ENCODE peak calls at places on chromosome 3, in eight cellular contexts. L, S, W, R, K, N, Q and O are unnamed samples.

GRCh38 chr3:36969540-36970432 is 23.1 kb downstream of the EPM2AIP1 start:
- DNase-seq in L (peak), S (peak), W (peak), R (peak), K (peak), N (no peak), Q (peak), O (peak)

GRCh38 chr3:110773413-110773954 is 298.1 kb upstream of the NECTIN3 start:
- DNase-seq in L (peak), S (no peak), W (peak), R (peak), K (peak), N (peak), Q (peak), O (no peak)

GRCh38 chr3:124858275-124858674 is 28.9 kb downstream of the ITGB5 start:
- DNase-seq in L (no peak), S (no peak), W (no peak), R (peak), K (peak), N (no peak), Q (no peak), O (no peak)

GRCh38 chr3:181075098-181075497 is 85.6 kb upstream of the DNAJC19 start:
- DNase-seq in L (no peak), S (no peak), W (no peak), R (no peak), K (no peak), N (no peak), Q (no peak), O (peak)

GRCh38 chr3:57556459-57557087 is 499 bp downstream of the PDE12 start:
- DNase-seq in L (no peak), S (peak), W (no peak), R (peak), K (peak), N (no peak), Q (peak), O (no peak)

GRCh38 chr3:97736928-97737327 is 27.6 kb upstream of the ARL6 start:
- DNase-seq in L (no peak), S (no peak), W (no peak), R (no peak), K (no peak), N (no peak), Q (no peak), O (peak)

GRCh38 chr3:126212629-126213375 is 32.4 kb upstream of the ALDH1L1 start:
- DNase-seq in L (no peak), S (no peak), W (peak), R (peak), K (peak), N (no peak), Q (peak), O (peak)

GRCh38 chr3:32405711-32406323 is 14.2 kb downstream of the CMTM7 start:
- DNase-seq in L (no peak), S (no peak), W (peak), R (no peak), K (no peak), N (no peak), Q (no peak), O (no peak)

GRCh38 chr3:53287413-53287734 is 31.6 kb upstream of the TKT start:
- DNase-seq in L (no peak), S (no peak), W (no peak), R (peak), K (no peak), N (no peak), Q (no peak), O (no peak)

GRCh38 chr3:4570840-4571621 is 77.9 kb downstream of the ITPR1 start:
- DNase-seq in L (no peak), S (no peak), W (peak), R (no peak), K (no peak), N (no peak), Q (no peak), O (no peak)

GRCh38 chr3:195537995-195538394 is 5.1 kb downstream of the PPP1R2 start:
- DNase-seq in L (no peak), S (no peak), W (no peak), R (no peak), K (no peak), N (no peak), Q (no peak), O (no peak)

GRCh38 chr3:59432676-59433075 is 382.9 kb upstream of the CFAP20DC start:
- DNase-seq in L (peak), S (no peak), W (no peak), R (peak), K (peak), N (no peak), Q (peak), O (no peak)

GRCh38 chr3:171950373-171950772 is 89.0 kb upstream of the FNDC3B start:
- DNase-seq in L (peak), S (no peak), W (peak), R (peak), K (peak), N (peak), Q (peak), O (peak)

GRCh38 chr3:42961633-42962032 is 17.5 kb upstream of the GASK1A start:
- DNase-seq in L (peak), S (peak), W (peak), R (peak), K (peak), N (peak), Q (peak), O (peak)

GRCh38 chr3:4821975-4822374 is 157.3 kb upstream of the BHLHE40 start:
- DNase-seq in L (no peak), S (peak), W (no peak), R (no peak), K (no peak), N (no peak), Q (no peak), O (no peak)

GRCh38 chr3:48999085-48999858 is 7.9 kb upstream of the WDR6 start:
- DNase-seq in L (no peak), S (no peak), W (no peak), R (no peak), K (no peak), N (no peak), Q (no peak), O (no peak)

GRCh38 chr3:172591876-172592771 is 68.9 kb upstream of the TNFSF10 start:
- DNase-seq in L (no peak), S (peak), W (no peak), R (no peak), K (peak), N (no peak), Q (no peak), O (no peak)

GRCh38 chr3:121883507-121883906 is 10.7 kb upstream of the SLC15A2 start:
- DNase-seq in L (peak), S (no peak), W (peak), R (peak), K (peak), N (peak), Q (peak), O (peak)

GRCh38 chr3:155252535-155252934 is 40.9 kb downstream of the STRIT1 start:
- DNase-seq in L (peak), S (no peak), W (no peak), R (peak), K (no peak), N (no peak), Q (peak), O (no peak)

GRCh38 chr3:183579967-183580720 is 24.6 kb upstream of the KLHL6 start:
- DNase-seq in L (no peak), S (no peak), W (no peak), R (peak), K (no peak), N (no peak), Q (no peak), O (no peak)

GRCh38 chr3:106213954-106214353 is 345.1 kb upstream of the CBLB start:
- DNase-seq in L (no peak), S (no peak), W (no peak), R (no peak), K (no peak), N (no peak), Q (no peak), O (no peak)

GRCh38 chr3:85554153-85554552 is 595.4 kb downstream of the CADM2 start:
- DNase-seq in L (no peak), S (no peak), W (no peak), R (no peak), K (no peak), N (no peak), Q (no peak), O (peak)

GRCh38 chr3:36501568-36502075 is 121.3 kb downstream of the STAC start:
- DNase-seq in L (no peak), S (no peak), W (no peak), R (no peak), K (no peak), N (no peak), Q (no peak), O (no peak)

GRCh38 chr3:149233323-149233722 is 11.7 kb upstream of the CP start:
- DNase-seq in L (no peak), S (no peak), W (no peak), R (no peak), K (no peak), N (no peak), Q (no peak), O (no peak)

GRCh38 chr3:150913174-150913922 is 8.1 kb upstream of the MINDY4B start:
- DNase-seq in L (no peak), S (no peak), W (no peak), R (peak), K (peak), N (no peak), Q (no peak), O (no peak)

GRCh38 chr3:48187579-48188265 is 495 bp downstream of the CDC25A start:
- DNase-seq in L (no peak), S (peak), W (no peak), R (no peak), K (peak), N (no peak), Q (peak), O (no peak)

GRCh38 chr3:9179826-9180763 is 69.4 kb downstream of the SRGAP3 start:
- DNase-seq in L (no peak), S (peak), W (no peak), R (no peak), K (no peak), N (no peak), Q (no peak), O (no peak)

GRCh38 chr3:177753498-177754155 is 556.3 kb upstream of the TBL1XR1 start:
- DNase-seq in L (peak), S (no peak), W (no peak), R (peak), K (peak), N (no peak), Q (peak), O (no peak)

GRCh38 chr3:179608931-179609720 is 4.5 kb downstream of the NDUFB5 start:
- DNase-seq in L (no peak), S (no peak), W (no peak), R (no peak), K (no peak), N (no peak), Q (no peak), O (no peak)

GRCh38 chr3:29871087-29871486 is 590.2 kb downstream of the RBMS3 start:
- DNase-seq in L (no peak), S (no peak), W (no peak), R (no peak), K (no peak), N (no peak), Q (peak), O (no peak)

GRCh38 chr3:67765575-67765974 is 111.2 kb upstream of the SUCLG2 start:
- DNase-seq in L (no peak), S (no peak), W (no peak), R (no peak), K (peak), N (no peak), Q (no peak), O (no peak)

GRCh38 chr3:147421184-147421912 is 12.2 kb downstream of the ZIC1 start:
- DNase-seq in L (no peak), S (no peak), W (no peak), R (peak), K (no peak), N (no peak), Q (no peak), O (peak)

GRCh38 chr3:147424325-147424910 is 15.3 kb downstream of the ZIC1 start:
- DNase-seq in L (no peak), S (no peak), W (no peak), R (no peak), K (no peak), N (no peak), Q (no peak), O (peak)

GRCh38 chr3:147422226-147422933 is 13.2 kb downstream of the ZIC1 start:
- DNase-seq in L (no peak), S (no peak), W (no peak), R (no peak), K (no peak), N (no peak), Q (no peak), O (peak)

GRCh38 chr3:147423601-147424324 is 14.6 kb downstream of the ZIC1 start:
- DNase-seq in L (no peak), S (no peak), W (no peak), R (no peak), K (no peak), N (no peak), Q (no peak), O (peak)

DNA sequence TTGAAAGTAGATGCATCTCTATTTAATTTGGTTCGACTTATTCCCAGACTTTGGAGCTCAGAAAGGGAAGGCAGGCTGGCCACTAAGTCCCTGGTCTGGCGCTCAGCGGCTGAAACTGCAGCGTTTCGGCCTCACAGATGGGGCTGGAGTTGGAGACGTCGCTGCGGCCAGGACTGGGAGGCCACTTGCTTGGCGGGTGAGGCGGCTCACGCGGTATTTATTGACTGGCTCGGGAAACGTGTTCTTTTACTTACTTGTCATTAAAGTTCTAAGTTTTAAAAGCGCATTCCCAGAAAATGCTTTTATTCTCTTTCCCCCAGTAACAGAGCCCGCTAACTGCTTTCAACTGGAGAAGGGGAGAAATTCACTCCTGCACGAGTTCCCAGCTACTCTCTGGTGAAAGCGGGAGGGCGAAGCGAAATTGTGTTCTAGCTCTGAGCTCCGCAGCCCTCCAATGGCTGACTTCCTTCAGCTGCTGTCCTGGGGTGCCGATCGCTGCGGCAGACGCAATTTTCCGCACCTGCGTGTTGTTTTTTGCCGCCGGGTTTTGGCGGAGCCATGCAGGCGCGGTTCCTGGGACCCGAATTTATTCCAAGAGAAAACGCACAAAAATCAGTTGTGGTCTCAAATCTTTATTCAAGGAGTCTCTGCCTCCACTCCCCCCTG is 13.9 kb downstream of the ZIC1 start:
- DNase-seq in L (no peak), S (no peak), W (no peak), R (peak), K (no peak), N (no peak), Q (no peak), O (peak)
- TF ChIP-seq EZH2 in L (peak), S (no peak), W (no peak), R (no peak), K (peak), N (no peak), Q (peak), O (peak)

GRCh38 chr3:72964633-72965032 is 32.0 kb upstream of the PPP4R2 start:
- DNase-seq in L (no peak), S (no peak), W (no peak), R (no peak), K (no peak), N (no peak), Q (no peak), O (no peak)
- H3K27ac ChIP-seq in L (no peak), S (no peak), W (no peak), R (no peak), K (no peak), N (no peak), Q (no peak), O (no peak)

GRCh38 chr3:162719684-162720341 is 1223.2 kb downstream of the OTOL1 start:
- DNase-seq in L (peak), S (no peak), W (no peak), R (peak), K (peak), N (peak), Q (peak), O (no peak)

GRCh38 chr3:162722336-162722735 is 1225.7 kb downstream of the OTOL1 start:
- DNase-seq in L (no peak), S (no peak), W (no peak), R (no peak), K (no peak), N (no peak), Q (no peak), O (no peak)

GRCh38 chr3:162721736-162722135 is 1225.1 kb downstream of the OTOL1 start:
- DNase-seq in L (no peak), S (no peak), W (no peak), R (no peak), K (no peak), N (no peak), Q (peak), O (no peak)

GRCh38 chr3:162718697-162719096 is 1222.1 kb downstream of the OTOL1 start:
- DNase-seq in L (no peak), S (peak), W (no peak), R (no peak), K (peak), N (no peak), Q (no peak), O (no peak)
- H3K9ac ChIP-seq in L (no peak), S (peak), W (no peak), R (no peak), K (no peak), N (no peak), Q (peak), O (no peak)

DNA sequence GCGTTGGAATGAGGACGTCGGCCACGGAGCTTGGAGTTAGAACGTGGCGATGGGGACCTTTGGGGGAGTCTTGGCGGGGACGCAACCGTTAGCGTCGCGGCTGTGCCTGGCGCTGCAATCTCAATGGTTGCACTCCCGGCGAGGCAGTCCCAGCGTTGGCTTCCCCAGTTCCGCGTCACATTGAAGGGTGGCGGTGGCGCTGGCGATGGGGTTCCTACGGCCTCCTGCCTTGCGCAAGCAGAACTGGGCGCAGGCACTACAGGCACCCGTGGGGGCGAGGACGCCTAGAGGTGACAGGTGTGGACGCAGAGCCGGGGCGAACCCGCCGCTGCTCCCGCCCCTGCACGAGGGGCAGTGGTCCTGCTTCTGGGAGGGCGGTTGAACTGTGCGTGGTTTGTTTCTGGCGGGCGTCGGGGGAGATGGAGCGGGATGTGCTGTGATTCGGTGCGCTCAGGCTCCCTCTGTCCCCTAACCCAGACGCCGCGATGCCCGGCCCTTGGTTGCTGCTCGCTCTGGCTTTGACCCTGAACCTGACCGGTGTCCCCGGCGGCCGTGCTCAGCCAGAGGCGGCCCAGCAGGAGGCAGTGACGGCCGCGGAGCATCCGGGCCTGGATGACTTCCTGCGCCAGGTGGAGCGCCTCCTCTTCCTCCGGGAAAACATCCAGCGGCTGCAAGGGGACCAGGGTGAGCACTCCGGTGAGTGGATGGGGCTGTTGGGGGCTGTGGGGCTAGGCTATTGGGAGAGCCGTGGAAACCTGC is 991 bp downstream of the TRH start:
- DNase-seq in L (no peak), S (no peak), W (no peak), R (peak), K (no peak), N (no peak), Q (no peak), O (peak)
- TF ChIP-seq EZH2 in L (peak), S (no peak), W (no peak), R (peak), K (peak), N (no peak), Q (no peak), O (peak)

DNA sequence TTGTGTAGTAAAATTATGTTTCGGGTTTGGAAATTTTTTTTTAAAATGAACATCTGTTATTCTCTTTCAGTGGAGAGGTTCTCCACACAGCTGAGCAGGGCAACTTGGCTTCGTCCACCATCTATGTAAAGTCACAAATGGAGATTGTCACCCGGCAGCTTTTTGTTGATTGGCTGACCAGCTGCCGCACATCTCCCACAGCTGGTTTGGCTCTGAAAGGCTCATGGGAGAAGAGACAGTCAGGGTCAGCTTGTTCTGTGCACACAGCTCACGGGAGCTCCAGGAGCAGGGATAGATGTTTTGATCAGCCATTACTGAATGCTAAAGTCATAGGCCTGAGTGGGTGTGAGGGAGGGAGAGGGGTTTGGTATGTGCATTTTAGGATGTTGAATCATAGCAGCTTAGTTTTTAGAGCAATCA is 12.9 kb upstream of the CCDC80 start:
- DNase-seq in L (peak), S (no peak), W (no peak), R (peak), K (peak), N (no peak), Q (peak), O (no peak)
- H3K27ac ChIP-seq in L (peak), S (no peak), W (no peak), R (peak), K (peak), N (no peak), Q (peak), O (no peak)

DNA sequence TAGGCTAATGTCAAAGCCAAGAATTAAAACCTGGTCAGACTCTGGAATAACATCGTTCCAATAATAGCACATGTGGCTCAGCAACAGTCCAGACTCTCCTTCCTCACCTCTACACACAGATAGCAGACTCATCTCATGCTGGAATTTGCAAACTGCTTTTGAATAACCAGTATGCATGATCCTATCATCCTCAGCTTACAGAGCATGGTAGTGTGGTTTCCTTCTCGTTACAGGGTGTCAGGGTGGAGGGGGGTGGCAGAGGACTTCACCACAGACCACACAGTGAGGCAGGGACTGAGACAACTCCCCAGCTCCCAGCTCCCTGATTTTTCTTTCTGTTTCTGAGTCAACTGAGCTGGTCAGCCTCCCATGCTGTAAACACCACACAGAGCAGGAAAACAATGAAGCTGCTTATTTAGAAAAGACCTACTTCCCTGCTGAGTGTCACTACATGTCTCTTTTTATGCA is 101.6 kb downstream of the RPL22L1 start:
- DNase-seq in L (peak), S (peak), W (no peak), R (peak), K (peak), N (no peak), Q (no peak), O (no peak)
- H3K9ac ChIP-seq in L (no peak), S (no peak), W (no peak), R (no peak), K (no peak), N (no peak), Q (no peak), O (no peak)